ENCODE peak calls at places on chromosomes 16 and 17, in eight cellular contexts. Y, Q, H, W, N, E, R and F are unnamed samples.

GRCh38 chr16:24626251-24626650 is 86.9 kb downstream of the RBBP6 start:
- DNase-seq in Y (no peak), Q (no peak), H (no peak), W (no peak), N (no peak), E (no peak), R (no peak), F (no peak)

GRCh38 chr16:49747654-49748053 is 108.3 kb downstream of the ZNF423 start:
- DNase-seq in Y (no peak), Q (no peak), H (no peak), W (no peak), N (no peak), E (no peak), R (no peak), F (no peak)

GRCh38 chr17:73696251-73696650 is 52.0 kb upstream of the SDK2 start:
- DNase-seq in Y (no peak), Q (no peak), H (no peak), W (no peak), N (no peak), E (no peak), R (no peak), F (no peak)

GRCh38 chr16:81707411-81708321 is 71.4 kb upstream of the PLCG2 start:
- DNase-seq in Y (no peak), Q (no peak), H (peak; percentile 70), W (no peak), N (no peak), E (no peak), R (no peak), F (peak; percentile 58)

GRCh38 chr17:27531469-27531948 is 75.3 kb downstream of the KSR1 start:
- DNase-seq in Y (no peak), Q (no peak), H (no peak), W (no peak), N (no peak), E (no peak), R (no peak), F (no peak)

GRCh38 chr17:33854596-33854995 is 400.5 kb upstream of the CCL2 start:
- DNase-seq in Y (no peak), Q (no peak), H (peak; percentile 59), W (no peak), N (no peak), E (no peak), R (no peak), F (no peak)

GRCh38 chr17:15947331-15947730 is 2.4 kb downstream of the ADORA2B start:
- DNase-seq in Y (no peak), Q (no peak), H (peak; percentile 34), W (no peak), N (no peak), E (no peak), R (no peak), F (no peak)

GRCh38 chr17:79362086-79362995 is 248.5 kb downstream of the RBFOX3 start:
- DNase-seq in Y (no peak), Q (no peak), H (no peak), W (no peak), N (no peak), E (no peak), R (no peak), F (no peak)

GRCh38 chr16:85728879-85729278 is 22.0 kb downstream of the C16orf74 start:
- DNase-seq in Y (no peak), Q (no peak), H (no peak), W (peak; percentile 37), N (no peak), E (no peak), R (no peak), F (no peak)